ENCODE peak calls at places on chromosomes 6 and 20, in seven cellular contexts. One of them, this sample, is unnamed.

GRCh38 chr20:19976595-19977372 is 40.4 kb upstream of the NAA20 start:
- DNase-seq in DND-41: no peak
- DNase-seq in K562: no peak
- DNase-seq in breast epithelium: no peak
- DNase-seq in tibial artery: peak; percentile 87
- DNase-seq in HL-60: no peak
- DNase-seq in WERI-Rb-1: no peak
- DNase-seq in this sample: peak; percentile 86

GRCh38 chr6:88599561-88599960 is 363.9 kb downstream of the RNGTT start:
- DNase-seq in WERI-Rb-1: no peak
- DNase-seq in HL-60: no peak
- DNase-seq in K562: peak; percentile 56
- DNase-seq in breast epithelium: no peak
- DNase-seq in tibial artery: no peak
- DNase-seq in DND-41: no peak
- DNase-seq in this sample: no peak

GRCh38 chr20:51372966-51373365 is 169.6 kb downstream of the NFATC2 start:
- DNase-seq in WERI-Rb-1: no peak
- DNase-seq in K562: no peak
- DNase-seq in DND-41: no peak
- DNase-seq in HL-60: no peak
- DNase-seq in breast epithelium: no peak
- DNase-seq in tibial artery: no peak
- DNase-seq in this sample: no peak

GRCh38 chr20:58508762-58509395 is 6.3 kb downstream of the APCDD1L start:
- DNase-seq in K562: no peak
- DNase-seq in tibial artery: no peak
- DNase-seq in WERI-Rb-1: no peak
- DNase-seq in DND-41: no peak
- DNase-seq in HL-60: no peak
- DNase-seq in breast epithelium: no peak
- DNase-seq in this sample: no peak

GRCh38 chr20:20395856-20396600 is 28.1 kb downstream of the INSM1 start:
- DNase-seq in WERI-Rb-1: no peak
- DNase-seq in DND-41: no peak
- DNase-seq in HL-60: no peak
- DNase-seq in tibial artery: no peak
- DNase-seq in K562: no peak
- DNase-seq in breast epithelium: no peak
- DNase-seq in this sample: no peak

GRCh38 chr20:18983796-18984195 is 170.2 kb downstream of the SCP2D1 start:
- DNase-seq in tibial artery: no peak
- DNase-seq in HL-60: no peak
- DNase-seq in K562: no peak
- DNase-seq in breast epithelium: no peak
- DNase-seq in WERI-Rb-1: no peak
- DNase-seq in DND-41: no peak
- DNase-seq in this sample: no peak

GRCh38 chr6:113969888-113970807 is 800 bp downstream of the HDAC2 start:
- DNase-seq in tibial artery: peak; percentile 77
- DNase-seq in WERI-Rb-1: peak; percentile 67
- DNase-seq in DND-41: peak; percentile 63
- DNase-seq in K562: peak; percentile 62
- DNase-seq in HL-60: peak; percentile 61
- DNase-seq in breast epithelium: peak; percentile 74
- DNase-seq in this sample: peak; percentile 85

GRCh38 chr6:159108438-159108985 is 60.7 kb upstream of the FNDC1 start:
- DNase-seq in breast epithelium: no peak
- DNase-seq in HL-60: no peak
- DNase-seq in tibial artery: no peak
- DNase-seq in K562: no peak
- DNase-seq in DND-41: no peak
- DNase-seq in WERI-Rb-1: no peak
- DNase-seq in this sample: no peak

GRCh38 chr6:27542485-27542884 is 69.6 kb upstream of the ZNF184 start:
- DNase-seq in tibial artery: no peak
- DNase-seq in DND-41: no peak
- DNase-seq in K562: no peak
- DNase-seq in HL-60: no peak
- DNase-seq in breast epithelium: no peak
- DNase-seq in WERI-Rb-1: no peak
- DNase-seq in this sample: no peak

GRCh38 chr6:134081506-134081905 is 29.1 kb upstream of the SLC2A12 start:
- DNase-seq in tibial artery: no peak
- DNase-seq in K562: no peak
- DNase-seq in breast epithelium: no peak
- DNase-seq in DND-41: no peak
- DNase-seq in WERI-Rb-1: no peak
- DNase-seq in HL-60: no peak
- DNase-seq in this sample: no peak

GRCh38 chr6:148758492-148758891 is 11.7 kb downstream of the UST start:
- DNase-seq in tibial artery: no peak
- DNase-seq in breast epithelium: no peak
- DNase-seq in DND-41: peak; percentile 66
- DNase-seq in HL-60: peak; percentile 91
- DNase-seq in K562: no peak
- DNase-seq in WERI-Rb-1: no peak
- DNase-seq in this sample: no peak

GRCh38 chr6:142934190-142934589 is 10.8 kb downstream of the HIVEP2 start:
- DNase-seq in tibial artery: no peak
- DNase-seq in K562: no peak
- DNase-seq in DND-41: no peak
- DNase-seq in HL-60: no peak
- DNase-seq in breast epithelium: no peak
- DNase-seq in WERI-Rb-1: no peak
- DNase-seq in this sample: no peak

GRCh38 chr6:142938510-142938909 is 6.5 kb downstream of the HIVEP2 start:
- DNase-seq in HL-60: no peak
- DNase-seq in WERI-Rb-1: no peak
- DNase-seq in DND-41: no peak
- DNase-seq in breast epithelium: no peak
- DNase-seq in tibial artery: no peak
- DNase-seq in K562: no peak
- DNase-seq in this sample: no peak

GRCh38 chr6:142934599-142934998 is 10.4 kb downstream of the HIVEP2 start:
- DNase-seq in WERI-Rb-1: no peak
- DNase-seq in tibial artery: no peak
- DNase-seq in breast epithelium: no peak
- DNase-seq in K562: no peak
- DNase-seq in HL-60: no peak
- DNase-seq in DND-41: no peak
- DNase-seq in this sample: no peak

GRCh38 chr6:142933701-142934100 is 11.3 kb downstream of the HIVEP2 start:
- DNase-seq in WERI-Rb-1: no peak
- DNase-seq in K562: no peak
- DNase-seq in HL-60: no peak
- DNase-seq in DND-41: no peak
- DNase-seq in tibial artery: no peak
- DNase-seq in breast epithelium: no peak
- DNase-seq in this sample: no peak

GRCh38 chr6:142935553-142936517 is 9.1 kb downstream of the HIVEP2 start:
- DNase-seq in WERI-Rb-1: no peak
- DNase-seq in breast epithelium: no peak
- DNase-seq in HL-60: no peak
- DNase-seq in tibial artery: no peak
- DNase-seq in DND-41: peak; percentile 54
- DNase-seq in K562: no peak
- DNase-seq in this sample: peak; percentile 45
- H3K4me3 ChIP-seq in WERI-Rb-1: no peak overlapping the region
- H3K4me3 ChIP-seq in breast epithelium: no peak overlapping the region
- H3K4me3 ChIP-seq in HL-60: no peak overlapping the region
- H3K4me3 ChIP-seq in tibial artery: no peak overlapping the region
- H3K4me3 ChIP-seq in DND-41: no peak overlapping the region
- H3K4me3 ChIP-seq in K562: no peak overlapping the region
- H3K4me3 ChIP-seq in this sample: no peak overlapping the region

DNA sequence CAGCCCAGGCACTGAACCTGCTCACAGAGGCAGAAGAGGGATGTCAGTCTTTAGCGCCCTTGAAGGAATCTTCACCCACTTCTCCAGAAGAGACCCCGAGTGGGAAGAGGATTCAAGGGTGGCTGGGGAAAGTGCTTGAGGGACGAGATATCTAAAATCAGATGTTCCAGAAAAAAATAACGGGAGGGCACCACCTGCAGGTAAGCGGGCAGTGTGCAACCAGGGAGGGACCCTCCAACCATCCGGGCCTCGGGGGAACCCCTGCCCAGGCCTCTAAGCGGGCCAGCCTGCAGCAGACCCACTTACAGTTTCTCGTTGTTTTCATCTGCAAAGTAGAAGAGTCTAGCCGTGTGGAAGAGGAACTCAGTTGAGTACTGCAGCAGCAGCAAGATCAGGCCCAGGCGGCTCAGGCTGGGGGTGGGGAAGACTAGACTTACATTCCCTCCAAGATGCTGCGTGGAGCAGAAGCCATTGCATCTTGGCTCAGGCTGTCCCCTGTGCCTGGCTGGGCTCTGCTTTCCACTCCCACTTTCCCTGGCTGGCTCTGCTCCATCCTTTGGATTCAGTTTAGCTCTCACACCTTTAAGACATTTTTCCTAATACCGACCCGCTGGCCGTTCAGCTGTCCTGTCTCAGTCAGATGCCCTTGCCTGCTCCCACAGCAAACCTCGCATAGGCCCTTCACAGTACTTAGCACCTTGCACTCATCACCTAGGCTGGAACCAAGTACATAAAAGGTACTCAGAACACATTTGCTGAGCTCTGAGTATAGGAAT is 70.9 kb downstream of the TRAM2 start:
- DNase-seq in HL-60: peak; percentile 15
- DNase-seq in DND-41: no peak
- DNase-seq in tibial artery: no peak
- DNase-seq in breast epithelium: no peak
- DNase-seq in K562: peak; percentile 18
- DNase-seq in WERI-Rb-1: peak; percentile 37
- DNase-seq in this sample: no peak
- TF ChIP-seq CTCF in HL-60: no peak
- TF ChIP-seq CTCF in DND-41: peak; percentile 22
- TF ChIP-seq CTCF in tibial artery: no peak
- TF ChIP-seq CTCF in breast epithelium: no peak
- TF ChIP-seq CTCF in K562: no peak
- TF ChIP-seq CTCF in WERI-Rb-1: peak; percentile 50
- TF ChIP-seq CTCF in this sample: no peak

GRCh38 chr6:37691904-37692806 is 5.5 kb downstream of the MDGA1 start:
- DNase-seq in tibial artery: peak; percentile 77
- DNase-seq in HL-60: peak; percentile 63
- DNase-seq in WERI-Rb-1: peak; percentile 92
- DNase-seq in breast epithelium: peak; percentile 71
- DNase-seq in DND-41: peak; percentile 80
- DNase-seq in K562: peak; percentile 91
- DNase-seq in this sample: peak; percentile 86
- H3K4me3 ChIP-seq in tibial artery: no peak overlapping the region
- H3K4me3 ChIP-seq in HL-60: no peak overlapping the region
- H3K4me3 ChIP-seq in WERI-Rb-1: no peak overlapping the region
- H3K4me3 ChIP-seq in breast epithelium: no peak overlapping the region
- H3K4me3 ChIP-seq in DND-41: no peak overlapping the region
- H3K4me3 ChIP-seq in K562: no peak overlapping the region
- H3K4me3 ChIP-seq in this sample: no peak overlapping the region

DNA sequence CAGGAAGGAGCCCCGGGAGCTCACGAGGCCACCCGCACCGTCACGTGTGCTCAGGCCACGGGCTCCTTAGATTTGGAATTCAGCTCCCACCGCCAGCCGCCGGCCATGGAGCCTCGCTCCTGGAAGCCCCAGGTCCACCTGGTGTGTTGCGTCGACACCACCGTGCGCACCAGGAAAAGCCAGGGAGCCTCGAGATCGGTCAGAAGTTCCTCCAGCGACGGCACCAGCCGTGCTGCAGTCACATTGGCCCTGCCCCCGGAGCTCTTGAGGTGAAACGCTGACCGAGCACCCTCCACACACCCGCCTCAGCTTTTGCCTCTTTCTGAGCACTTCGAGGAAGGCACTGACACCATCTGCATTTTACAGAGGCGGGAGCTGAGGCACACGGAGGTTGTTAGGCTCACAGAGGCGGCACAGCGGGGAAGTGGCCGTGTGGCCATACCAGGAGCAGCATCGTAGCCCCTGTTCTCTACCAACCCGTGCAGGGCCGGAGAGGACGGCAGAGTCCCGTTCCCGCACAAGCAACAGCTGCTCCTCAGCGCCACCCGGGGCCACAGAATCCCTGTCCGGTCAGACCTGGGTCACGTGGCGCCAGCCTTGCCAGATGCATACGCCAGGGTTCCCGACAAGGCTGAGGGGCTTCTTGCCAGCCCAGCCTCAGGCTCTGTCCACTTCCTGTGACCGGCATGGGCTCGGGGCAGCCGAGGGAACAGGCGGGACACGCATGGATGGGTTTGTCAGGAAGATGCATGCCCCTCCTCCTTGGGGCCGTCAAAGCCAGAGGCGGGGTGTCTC is 7.6 kb downstream of the NKAIN4 start:
- DNase-seq in HL-60: no peak
- DNase-seq in tibial artery: no peak
- DNase-seq in K562: peak; percentile 32
- DNase-seq in WERI-Rb-1: peak; percentile 82
- DNase-seq in DND-41: no peak
- DNase-seq in breast epithelium: no peak
- DNase-seq in this sample: peak; percentile 91
- TF ChIP-seq CTCF in HL-60: no peak
- TF ChIP-seq CTCF in tibial artery: no peak
- TF ChIP-seq CTCF in K562: no peak
- TF ChIP-seq CTCF in WERI-Rb-1: peak; percentile 13
- TF ChIP-seq CTCF in DND-41: no peak
- TF ChIP-seq CTCF in breast epithelium: no peak
- TF ChIP-seq CTCF in this sample: no peak

DNA sequence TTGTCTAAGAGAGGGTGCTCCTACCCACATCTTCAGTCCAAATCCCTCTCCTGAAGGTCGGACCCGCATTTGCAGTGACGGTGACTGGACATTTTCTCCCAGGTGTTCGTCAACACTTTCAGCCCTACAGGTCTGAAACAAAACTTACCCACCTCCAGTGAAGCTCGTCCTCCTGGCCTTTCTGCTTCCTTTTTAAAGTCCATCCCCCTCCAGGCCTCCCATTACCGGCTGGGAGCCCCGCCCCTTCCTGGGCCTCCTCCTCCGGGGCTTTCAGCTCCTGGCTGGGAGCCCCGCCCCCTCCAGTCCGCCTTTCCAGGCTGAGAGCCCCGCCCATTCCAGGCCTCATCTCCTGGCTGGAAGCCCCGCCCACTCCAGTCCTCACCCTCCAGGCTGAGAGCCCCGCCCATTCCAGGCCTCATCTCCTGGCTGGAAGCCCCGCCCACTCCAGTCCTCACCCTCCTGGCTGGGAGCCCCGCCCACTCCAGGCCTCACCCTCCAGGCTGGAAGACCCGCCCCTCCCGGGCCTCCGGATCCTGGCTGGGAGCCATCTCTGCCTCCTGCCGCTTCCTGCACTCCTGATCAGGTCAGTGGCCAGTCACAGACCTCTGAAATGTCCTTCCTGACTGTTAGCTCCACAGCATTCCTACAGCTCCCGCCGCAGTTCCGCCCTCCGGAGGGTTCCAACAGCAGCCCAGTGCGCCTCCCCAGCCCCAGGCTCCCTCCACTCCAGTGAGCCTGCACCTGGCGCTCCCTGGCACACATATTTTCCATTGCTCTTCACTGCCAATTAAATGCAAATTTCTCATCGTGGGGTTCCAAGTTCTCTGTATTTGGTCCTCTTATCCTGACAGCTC is 98.5 kb downstream of the LY86 start:
- DNase-seq in HL-60: peak; percentile 84
- DNase-seq in WERI-Rb-1: peak; percentile 99
- DNase-seq in K562: peak; percentile 100
- DNase-seq in tibial artery: peak; percentile 83
- DNase-seq in breast epithelium: peak; percentile 98
- DNase-seq in DND-41: peak; percentile 30
- DNase-seq in this sample: peak; percentile 99
- H3K4me3 ChIP-seq in HL-60: peak overlapping the region; percentile 34
- H3K4me3 ChIP-seq in WERI-Rb-1: peak overlapping the region; percentile 53
- H3K4me3 ChIP-seq in K562: peak overlapping the region; percentile 47
- H3K4me3 ChIP-seq in tibial artery: no peak overlapping the region
- H3K4me3 ChIP-seq in breast epithelium: no peak overlapping the region
- H3K4me3 ChIP-seq in DND-41: no peak overlapping the region
- H3K4me3 ChIP-seq in this sample: peak overlapping the region; percentile 64

GRCh38 chr6:6474170-6474920 is 114.2 kb upstream of the LY86 start:
- DNase-seq in breast epithelium: no peak
- DNase-seq in DND-41: no peak
- DNase-seq in HL-60: no peak
- DNase-seq in WERI-Rb-1: peak; percentile 93
- DNase-seq in tibial artery: no peak
- DNase-seq in K562: no peak
- DNase-seq in this sample: no peak
- TF ChIP-seq CTCF in breast epithelium: no peak
- TF ChIP-seq CTCF in DND-41: no peak
- TF ChIP-seq CTCF in HL-60: no peak
- TF ChIP-seq CTCF in WERI-Rb-1: peak; percentile 69
- TF ChIP-seq CTCF in tibial artery: no peak
- TF ChIP-seq CTCF in K562: peak; percentile 8
- TF ChIP-seq CTCF in this sample: no peak

This sample was measured in kidney.